ENCODE peak calls at places on chromosomes 6 and 20, in four cellular contexts. C is omental fat pad, S is NCI-H1436, Q is stomach. Z is an unnamed sample.

GRCh38 chr6:90397047-90397446 is 100.4 kb upstream of the BACH2 start:
- DNase-seq in C (no peak), S (no peak), Q (no peak), Z (no peak)

GRCh38 chr20:20322912-20323311 is 45.0 kb upstream of the INSM1 start:
- DNase-seq in C (no peak), S (no peak), Q (no peak), Z (no peak)

GRCh38 chr20:37516697-37517370 is 4.2 kb upstream of the NNAT start:
- DNase-seq in C (no peak), S (no peak), Q (peak; percentile 23), Z (no peak)

GRCh38 chr6:90393232-90393884 is 96.7 kb upstream of the BACH2 start:
- DNase-seq in C (peak; percentile 52), S (peak; percentile 41), Q (peak; percentile 53), Z (peak; percentile 52)

GRCh38 chr6:159217595-159218275 is 48.5 kb downstream of the FNDC1 start:
- DNase-seq in C (no peak), S (no peak), Q (peak; percentile 38), Z (peak; percentile 52)

GRCh38 chr6:29530671-29531310 is 28.7 kb downstream of the UBD start:
- DNase-seq in C (no peak), S (no peak), Q (no peak), Z (no peak)

GRCh38 chr6:27565839-27566779 is 93.2 kb upstream of the ZNF184 start:
- DNase-seq in C (no peak), S (no peak), Q (no peak), Z (no peak)

GRCh38 chr6:125046107-125046925 is 84.1 kb downstream of the RNF217 start:
- DNase-seq in C (no peak), S (no peak), Q (no peak), Z (no peak)

GRCh38 chr20:22502731-22503191 is 81.6 kb downstream of the FOXA2 start:
- DNase-seq in C (no peak), S (no peak), Q (no peak), Z (no peak)

GRCh38 chr6:25054469-25054868 is 118.7 kb upstream of the RIPOR2 start:
- DNase-seq in C (no peak), S (no peak), Q (no peak), Z (no peak)

GRCh38 chr6:136967874-136968752 is 46.0 kb downstream of the SLC35D3 start:
- DNase-seq in C (peak; percentile 37), S (peak; percentile 39), Q (peak; percentile 86), Z (peak; percentile 55)

GRCh38 chr6:12196326-12196936 is 93.7 kb upstream of the EDN1 start:
- DNase-seq in C (no peak), S (no peak), Q (no peak), Z (no peak)

GRCh38 chr6:129488313-129488712 is 221.7 kb downstream of the ARHGAP18 start:
- DNase-seq in C (no peak), S (no peak), Q (no peak), Z (no peak)

GRCh38 chr6:42454428-42454791 is 2.7 kb upstream of the TRERF1 start:
- DNase-seq in C (no peak), S (no peak), Q (peak; percentile 69), Z (no peak)

GRCh38 chr6:1987640-1988039 is 257.8 kb downstream of the GMDS start:
- DNase-seq in C (no peak), S (no peak), Q (no peak), Z (no peak)

GRCh38 chr6:25050356-25050755 is 114.6 kb upstream of the RIPOR2 start:
- DNase-seq in C (no peak), S (no peak), Q (no peak), Z (no peak)

GRCh38 chr20:51758978-51759544 is 9.1 kb downstream of the ATP9A start:
- DNase-seq in C (no peak), S (no peak), Q (no peak), Z (no peak)

GRCh38 chr6:138334000-138334399 is 43.7 kb upstream of the SMIM28 start:
- DNase-seq in C (no peak), S (no peak), Q (no peak), Z (no peak)

GRCh38 chr6:110296151-110297028 is 61.8 kb downstream of the METTL24 start:
- DNase-seq in C (no peak), S (no peak), Q (no peak), Z (no peak)

GRCh38 chr6:30500421-30501069 is 11.2 kb downstream of the HLA-E start:
- DNase-seq in C (no peak), S (no peak), Q (no peak), Z (no peak)

GRCh38 chr20:49278817-49279676 is 1.2 kb upstream of the ZNFX1 start:
- DNase-seq in C (no peak), S (no peak), Q (no peak), Z (peak; percentile 52)

GRCh38 chr6:125294925-125295324 is 6.8 kb downstream of the HDDC2 start:
- DNase-seq in C (no peak), S (no peak), Q (peak; percentile 62), Z (no peak)

GRCh38 chr6:163001341-163001740 is 273.6 kb downstream of the PACRG start:
- DNase-seq in C (no peak), S (no peak), Q (no peak), Z (no peak)

GRCh38 chr6:34589140-34589539 is 33.0 kb upstream of the SPDEF start:
- DNase-seq in C (no peak), S (no peak), Q (no peak), Z (no peak)

GRCh38 chr6:83417880-83418663 is 12.8 kb downstream of the ME1 start:
- DNase-seq in C (no peak), S (peak; percentile 7), Q (no peak), Z (peak; percentile 17)

GRCh38 chr20:20225325-20225724 is 142.6 kb upstream of the INSM1 start:
- DNase-seq in C (no peak), S (peak; percentile 75), Q (no peak), Z (no peak)

GRCh38 chr20:59010995-59011873 is 4.2 kb upstream of the CTSZ start:
- DNase-seq in C (no peak), S (no peak), Q (peak; percentile 25), Z (peak; percentile 95)

GRCh38 chr6:33878541-33878940 is 74.7 kb upstream of the MLN start:
- DNase-seq in C (no peak), S (peak; percentile 70), Q (no peak), Z (no peak)

GRCh38 chr20:58219342-58219700 is 9.1 kb downstream of the ANKRD60 start:
- DNase-seq in C (no peak), S (no peak), Q (no peak), Z (no peak)

GRCh38 chr6:56244089-56244488 is 3.3 kb downstream of the COL21A1 start:
- DNase-seq in C (no peak), S (no peak), Q (no peak), Z (no peak)

GRCh38 chr6:76790881-76791280 is 672.4 kb downstream of the HTR1B start:
- DNase-seq in C (no peak), S (no peak), Q (no peak), Z (no peak)

GRCh38 chr6:117592983-117593759 is 9.1 kb downstream of the GOPC start:
- DNase-seq in C (no peak), S (no peak), Q (no peak), Z (no peak)

GRCh38 chr6:109241199-109241598 is 141.1 kb downstream of the CD164 start:
- DNase-seq in C (no peak), S (no peak), Q (no peak), Z (no peak)

GRCh38 chr6:46170357-46171289 is at the start of gene ENPP5:
- DNase-seq in C (peak; percentile 44), S (peak; percentile 92), Q (peak; percentile 89), Z (peak; percentile 93)

GRCh38 chr6:25919657-25920056 is 10.8 kb downstream of the SLC17A2 start:
- DNase-seq in C (no peak), S (no peak), Q (no peak), Z (no peak)

GRCh38 chr6:33895296-33895695 is 91.5 kb upstream of the MLN start:
- DNase-seq in C (no peak), S (no peak), Q (no peak), Z (no peak)

Z was measured in T47D.